ENCODE peak calls at places on chromosomes 2 and 18, in six cellular contexts. D is IMR-90, C is A549, P is GM12878, Y is HCT116, A is K562. Q is an unnamed sample.

GRCh38 chr18:10454800-10455550 is 540 bp downstream of the APCDD1 start:
- DNase-seq in A (no peak), Y (no peak), D (peak), P (no peak), C (peak), Q (peak)

GRCh38 chr2:66270247-66270646 is 164.7 kb upstream of the MEIS1 start:
- DNase-seq in P (no peak), Y (no peak), A (no peak), D (no peak), C (no peak), Q (no peak)

GRCh38 chr18:31723998-31724711 is 36.5 kb downstream of the SLC25A52 start:
- DNase-seq in P (no peak), D (no peak), Y (no peak), C (no peak), A (no peak), Q (no peak)

GRCh38 chr2:142875010-142875409 is 2.5 kb upstream of the KYNU start:
- DNase-seq in A (no peak), Y (no peak), D (no peak), C (no peak), P (no peak), Q (no peak)

GRCh38 chr2:149885468-149885867 is 297.9 kb upstream of the MMADHC start:
- DNase-seq in A (no peak), C (no peak), D (no peak), P (no peak), Y (no peak), Q (no peak)

GRCh38 chr18:9951022-9951859 is 37.4 kb downstream of the VAPA start:
- DNase-seq in D (peak), C (peak), P (no peak), Y (peak), A (peak), Q (no peak)

GRCh38 chr2:232219496-232219870 is 159.1 kb upstream of the ALPP start:
- DNase-seq in Y (no peak), D (no peak), C (no peak), A (no peak), P (no peak), Q (no peak)

GRCh38 chr18:32822197-32822596 is 49.4 kb upstream of the KLHL14 start:
- DNase-seq in A (no peak), C (no peak), D (no peak), Y (no peak), P (no peak), Q (no peak)

GRCh38 chr18:9671214-9671613 is 36.9 kb upstream of the RAB31 start:
- DNase-seq in A (no peak), D (no peak), Y (no peak), P (no peak), C (no peak), Q (no peak)

GRCh38 chr2:44817256-44817655 is 124.2 kb upstream of the SIX3 start:
- DNase-seq in C (no peak), Y (no peak), A (no peak), P (no peak), D (no peak), Q (no peak)

GRCh38 chr2:190117305-190117704 is 54.8 kb upstream of the MSTN start:
- DNase-seq in Y (no peak), A (no peak), C (no peak), P (no peak), D (no peak), Q (no peak)

GRCh38 chr2:202529389-202529788 is 105.4 kb upstream of the FAM117B start:
- DNase-seq in A (no peak), Y (no peak), D (peak), P (no peak), C (no peak), Q (no peak)

GRCh38 chr2:46365913-46366674 is 68.9 kb downstream of the EPAS1 start:
- DNase-seq in C (peak), D (peak), Y (no peak), P (no peak), A (no peak), Q (no peak)

GRCh38 chr18:13562494-13563029 is 163.8 kb downstream of the FAM210A start:
- DNase-seq in Y (no peak), D (no peak), A (no peak), P (peak), C (no peak), Q (no peak)

GRCh38 chr2:16553222-16553621 is 112.4 kb downstream of the CYRIA start:
- DNase-seq in C (peak), D (peak), Y (peak), A (peak), P (no peak), Q (no peak)

GRCh38 chr2:182918961-182919360 is 52.5 kb upstream of the FRZB start:
- DNase-seq in A (no peak), P (no peak), C (no peak), Y (no peak), D (no peak), Q (no peak)

GRCh38 chr2:181785677-181786344 is 105.5 kb upstream of the NEUROD1 start:
- DNase-seq in C (no peak), P (no peak), D (peak), Y (peak), A (no peak), Q (no peak)

GRCh38 chr18:69838003-69838402 is 109.7 kb downstream of the CD226 start:
- DNase-seq in A (no peak), P (no peak), D (no peak), C (no peak), Y (no peak), Q (no peak)

GRCh38 chr18:69839989-69840388 is 107.7 kb downstream of the CD226 start:
- DNase-seq in C (no peak), P (no peak), D (no peak), A (no peak), Y (no peak), Q (no peak)

GRCh38 chr18:69838620-69839411 is 108.9 kb downstream of the CD226 start:
- DNase-seq in P (peak), A (peak), D (no peak), Y (peak), C (peak), Q (peak)

GRCh38 chr18:69840445-69840844 is 107.2 kb downstream of the CD226 start:
- DNase-seq in P (no peak), D (peak), Y (no peak), A (no peak), C (no peak), Q (no peak)

GRCh38 chr18:69839497-69839896 is 108.2 kb downstream of the CD226 start:
- DNase-seq in C (no peak), A (no peak), Y (no peak), P (no peak), D (no peak), Q (no peak)
- TF ChIP-seq RAD21 in C (no peak), A (no peak), Y (no peak), P (no peak), D (no peak), Q (no peak)

GRCh38 chr2:71889991-71890684 is 257.5 kb downstream of the CYP26B1 start:
- DNase-seq in C (no peak), Y (no peak), D (peak), P (no peak), A (no peak), Q (no peak)
- TF ChIP-seq RAD21 in C (no peak), Y (no peak), D (no peak), P (no peak), A (no peak), Q (no peak)

GRCh38 chr2:20015482-20016083 is 3.1 kb upstream of the MATN3 start:
- DNase-seq in P (peak), C (peak), Y (peak), A (peak), D (peak), Q (no peak)
- TF ChIP-seq RAD21 in P (peak), C (peak), Y (peak), A (peak), D (peak), Q (peak)

DNA sequence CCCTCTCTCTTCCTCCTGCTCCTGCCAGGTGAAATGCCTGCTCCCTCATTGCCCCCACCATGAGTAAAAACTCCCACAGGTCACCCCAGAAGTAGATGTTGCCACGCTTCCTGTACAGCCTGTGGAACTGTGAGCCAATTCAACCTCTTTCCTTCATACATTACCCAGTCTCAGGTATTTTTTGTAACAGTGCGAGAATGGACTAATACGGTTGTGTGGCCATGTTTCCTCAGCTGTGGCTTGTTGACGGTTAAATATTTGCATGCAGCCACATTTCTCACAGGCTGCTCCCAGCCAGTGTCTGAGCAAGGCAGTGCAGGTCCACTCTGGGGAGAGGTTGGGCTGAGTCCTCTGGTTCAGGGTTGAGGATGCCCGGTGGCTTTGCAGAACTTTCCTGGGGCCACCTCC is 27.8 kb upstream of the COPS8 start:
- DNase-seq in D (no peak), A (no peak), Y (no peak), P (peak), C (no peak), Q (no peak)
- TF ChIP-seq RAD21 in D (no peak), A (no peak), Y (no peak), P (no peak), C (no peak), Q (no peak)

GRCh38 chr2:237541242-237541641 is 25.1 kb upstream of the PRLH start:
- DNase-seq in Y (no peak), D (no peak), C (no peak), A (no peak), P (no peak), Q (no peak)
- TF ChIP-seq RAD21 in Y (no peak), D (no peak), C (no peak), A (no peak), P (no peak), Q (no peak)

GRCh38 chr2:127049927-127050802 is 56.8 kb downstream of the BIN1 start:
- DNase-seq in P (no peak), C (peak), A (peak), Y (no peak), D (peak), Q (peak)
- TF ChIP-seq RAD21 in P (peak), C (peak), A (peak), Y (peak), D (peak), Q (peak)

GRCh38 chr2:239027431-239028252 is 179.8 kb downstream of the TWIST2 start:
- DNase-seq in D (no peak), Y (no peak), P (no peak), C (no peak), A (no peak), Q (no peak)
- TF ChIP-seq RAD21 in D (no peak), Y (no peak), P (no peak), C (no peak), A (no peak), Q (no peak)